ENCODE peak calls at places on chromosome 16, in six cellular contexts. F is amniotic stem cell; M is activated CD4-positive, CD25-positive, alpha-beta regulatory T cell; X is naive thymus-derived CD4-positive, alpha-beta T cell; B is uterus; Q is nucleus accumbens. W is an unnamed sample.

GRCh38 chr16:84043486-84044107 is 1.0 kb upstream of the SLC38A8 start:
- DNase-seq in F (no peak), M (no peak), X (no peak), B (no peak), Q (no peak), W (no peak)

GRCh38 chr16:995783-996182 is 14.2 kb downstream of the SOX8 start:
- DNase-seq in F (no peak), M (no peak), X (no peak), B (no peak), Q (no peak), W (no peak)

GRCh38 chr16:88772871-88773811 is 11.9 kb downstream of the PIEZO1 start:
- DNase-seq in F (peak), M (no peak), X (no peak), B (no peak), Q (peak), W (peak)

GRCh38 chr16:10332301-10332700 is 53.6 kb upstream of the ATF7IP2 start:
- DNase-seq in F (no peak), M (no peak), X (no peak), B (no peak), Q (no peak), W (no peak)

GRCh38 chr16:18852647-18853046 is 51.3 kb upstream of the ARL6IP1 start:
- DNase-seq in F (no peak), M (no peak), X (no peak), B (no peak), Q (no peak), W (peak)

GRCh38 chr16:87734644-87735043 is 31.1 kb downstream of the KLHDC4 start:
- DNase-seq in F (no peak), M (no peak), X (no peak), B (no peak), Q (no peak), W (no peak)

GRCh38 chr16:81796035-81796434 is 16.9 kb downstream of the PLCG2 start:
- DNase-seq in F (no peak), M (no peak), X (no peak), B (no peak), Q (no peak), W (no peak)

GRCh38 chr16:67673712-67674580 is 7.3 kb downstream of the C16orf86 start:
- DNase-seq in F (no peak), M (no peak), X (no peak), B (peak), Q (peak), W (no peak)

GRCh38 chr16:87845213-87845612 is 24.1 kb downstream of the SLC7A5 start:
- DNase-seq in F (no peak), M (no peak), X (no peak), B (no peak), Q (no peak), W (no peak)

GRCh38 chr16:79929260-79929977 is 328.9 kb upstream of the MAF start:
- DNase-seq in F (no peak), M (no peak), X (no peak), B (peak), Q (no peak), W (no peak)

GRCh38 chr16:4375717-4376116 is 4.1 kb downstream of the VASN start:
- DNase-seq in F (no peak), M (no peak), X (no peak), B (peak), Q (no peak), W (peak)

GRCh38 chr16:2598723-2599122 is 60.9 kb downstream of the PDPK1 start:
- DNase-seq in F (no peak), M (no peak), X (no peak), B (no peak), Q (no peak), W (no peak)

GRCh38 chr16:71401988-71402387 is 39.9 kb downstream of the TLE7 start:
- DNase-seq in F (no peak), M (no peak), X (no peak), B (no peak), Q (no peak), W (no peak)

W was measured in amniotic epithelial cell.